ENCODE peak calls at places on chromosomes 12 and 14, in five cellular contexts. One of them, this sample, is unnamed.

GRCh38 chr14:98120831-98121464 is 1151.0 kb downstream of the BCL11B start:
- DNase-seq in GM12878: no peak
- DNase-seq in GM12892: no peak
- DNase-seq in H1: no peak
- DNase-seq in K562: no peak
- DNase-seq in this sample: no peak

GRCh38 chr12:117596968-117597367 is 235.5 kb upstream of the NOS1 start:
- DNase-seq in GM12892: no peak
- DNase-seq in H1: no peak
- DNase-seq in K562: no peak
- DNase-seq in GM12878: no peak
- DNase-seq in this sample: no peak

GRCh38 chr14:52906141-52906601 is 44.7 kb downstream of the FERMT2 start:
- DNase-seq in GM12878: no peak
- DNase-seq in GM12892: no peak
- DNase-seq in K562: no peak
- DNase-seq in H1: no peak
- DNase-seq in this sample: no peak

GRCh38 chr12:52541709-52542108 is 11.2 kb downstream of the KRT71 start:
- DNase-seq in K562: no peak
- DNase-seq in GM12892: no peak
- DNase-seq in H1: no peak
- DNase-seq in GM12878: no peak
- DNase-seq in this sample: no peak

GRCh38 chr12:127145543-127145928 is 1121.4 kb upstream of the TMEM132C start:
- DNase-seq in GM12878: no peak
- DNase-seq in K562: no peak
- DNase-seq in GM12892: no peak
- DNase-seq in H1: no peak
- DNase-seq in this sample: no peak

GRCh38 chr14:68285421-68286179 is 466.0 kb downstream of the RAD51B start:
- DNase-seq in K562: no peak
- DNase-seq in GM12878: peak
- DNase-seq in GM12892: no peak
- DNase-seq in H1: no peak
- DNase-seq in this sample: no peak

GRCh38 chr14:37985826-37986470 is 221.8 kb upstream of the SSTR1 start:
- DNase-seq in GM12878: no peak
- DNase-seq in K562: peak
- DNase-seq in GM12892: no peak
- DNase-seq in H1: no peak
- DNase-seq in this sample: no peak

GRCh38 chr12:45669762-45670161 is 59.7 kb upstream of the ARID2 start:
- DNase-seq in H1: no peak
- DNase-seq in GM12892: no peak
- DNase-seq in GM12878: no peak
- DNase-seq in K562: no peak
- DNase-seq in this sample: no peak

GRCh38 chr12:81077686-81078441 is at the start of gene ACSS3:
- DNase-seq in H1: peak
- DNase-seq in GM12878: no peak
- DNase-seq in K562: no peak
- DNase-seq in GM12892: no peak
- DNase-seq in this sample: no peak

GRCh38 chr12:65665817-65666216 is 158.5 kb upstream of the HMGA2 start:
- DNase-seq in GM12878: no peak
- DNase-seq in K562: no peak
- DNase-seq in H1: no peak
- DNase-seq in GM12892: no peak
- DNase-seq in this sample: no peak

GRCh38 chr14:26596722-26597030 is 1.2 kb downstream of the NOVA1 start:
- DNase-seq in GM12892: no peak
- DNase-seq in GM12878: no peak
- DNase-seq in K562: no peak
- DNase-seq in H1: no peak
- DNase-seq in this sample: no peak

GRCh38 chr14:24366664-24367505 is 1.1 kb upstream of the NFATC4 start:
- DNase-seq in GM12878: peak
- DNase-seq in GM12892: peak
- DNase-seq in K562: peak
- DNase-seq in H1: peak
- DNase-seq in this sample: peak
- TF ChIP-seq POLR2A in GM12878: no peak
- TF ChIP-seq POLR2A in GM12892: no peak
- TF ChIP-seq POLR2A in K562: no peak
- TF ChIP-seq POLR2A in H1: no peak
- TF ChIP-seq POLR2A in this sample: no peak

GRCh38 chr14:85315290-85315689 is 214.7 kb upstream of the FLRT2 start:
- DNase-seq in GM12892: no peak
- DNase-seq in K562: no peak
- DNase-seq in GM12878: no peak
- DNase-seq in H1: no peak
- DNase-seq in this sample: no peak

GRCh38 chr14:85319101-85319500 is 210.8 kb upstream of the FLRT2 start:
- DNase-seq in GM12892: no peak
- DNase-seq in H1: no peak
- DNase-seq in K562: no peak
- DNase-seq in GM12878: no peak
- DNase-seq in this sample: no peak

GRCh38 chr14:85317491-85318021 is 212.4 kb upstream of the FLRT2 start:
- DNase-seq in H1: no peak
- DNase-seq in GM12878: no peak
- DNase-seq in GM12892: no peak
- DNase-seq in K562: no peak
- DNase-seq in this sample: no peak

GRCh38 chr14:85315891-85316290 is 214.1 kb upstream of the FLRT2 start:
- DNase-seq in K562: no peak
- DNase-seq in H1: no peak
- DNase-seq in GM12892: no peak
- DNase-seq in GM12878: no peak
- DNase-seq in this sample: no peak

DNA sequence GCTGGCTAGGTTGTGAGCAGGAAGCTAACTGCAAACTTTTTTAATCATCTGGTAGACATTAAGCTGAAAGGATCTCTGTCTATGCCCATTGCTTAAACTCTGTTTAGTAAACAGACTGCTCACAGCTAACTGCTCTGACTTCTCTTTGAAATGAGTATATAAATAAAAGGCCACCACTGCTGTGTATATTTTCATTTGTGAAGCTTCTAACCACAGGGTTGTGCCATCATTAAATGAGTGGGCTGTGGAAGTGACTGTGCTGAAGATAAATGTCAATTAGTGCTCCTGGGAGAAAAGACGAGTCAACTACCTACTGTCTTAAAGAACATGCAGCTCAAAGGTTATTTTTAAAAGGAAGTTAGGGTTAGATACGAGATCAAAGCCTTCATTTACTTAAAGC is 213.2 kb upstream of the FLRT2 start:
- DNase-seq in GM12892: no peak
- DNase-seq in K562: no peak
- DNase-seq in GM12878: no peak
- DNase-seq in H1: no peak
- DNase-seq in this sample: no peak
- TF ChIP-seq TAF1 in GM12892: no peak
- TF ChIP-seq TAF1 in K562: no peak
- TF ChIP-seq TAF1 in GM12878: no peak
- TF ChIP-seq TAF1 in H1: no peak
- TF ChIP-seq TAF1 in this sample: no peak

DNA sequence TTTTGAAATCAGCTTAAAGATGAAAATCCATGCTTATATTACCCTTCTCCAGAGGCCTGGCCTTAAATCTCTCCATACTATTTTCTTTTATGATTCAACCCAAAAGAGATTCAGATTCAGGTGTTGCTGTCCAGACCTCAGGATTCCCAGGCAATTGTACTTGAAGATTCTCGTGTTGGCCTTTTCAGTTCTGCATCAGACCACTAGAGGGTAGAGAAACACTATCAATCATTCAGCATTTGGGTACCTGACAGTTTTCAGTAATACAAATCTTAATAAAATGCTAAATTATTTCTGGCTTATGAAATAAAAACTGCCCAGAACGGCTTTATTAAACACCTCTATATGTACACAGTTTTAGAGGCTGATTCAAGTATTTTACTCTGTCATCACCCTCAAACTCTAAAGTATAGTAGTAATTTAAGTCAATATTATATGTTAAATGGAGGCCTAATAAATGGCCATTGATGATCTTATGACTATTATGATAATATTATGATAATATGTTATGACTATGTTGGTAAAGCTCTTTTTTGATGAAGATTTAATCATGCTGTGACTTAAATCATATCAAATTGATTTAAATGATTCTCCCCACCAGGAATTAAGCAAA is 301.1 kb downstream of the DUSP6 start:
- DNase-seq in K562: peak
- DNase-seq in GM12892: peak
- DNase-seq in H1: no peak
- DNase-seq in GM12878: no peak
- DNase-seq in this sample: peak
- TF ChIP-seq POLR2A in K562: no peak
- TF ChIP-seq POLR2A in GM12892: no peak
- TF ChIP-seq POLR2A in H1: no peak
- TF ChIP-seq POLR2A in GM12878: no peak
- TF ChIP-seq POLR2A in this sample: no peak

GRCh38 chr12:104695453-104696148 is 238.9 kb downstream of the CHST11 start:
- DNase-seq in GM12878: peak
- DNase-seq in H1: no peak
- DNase-seq in GM12892: no peak
- DNase-seq in K562: no peak
- DNase-seq in this sample: no peak

GRCh38 chr12:104693493-104693892 is 236.7 kb downstream of the CHST11 start:
- DNase-seq in GM12892: no peak
- DNase-seq in K562: no peak
- DNase-seq in GM12878: no peak
- DNase-seq in H1: no peak
- DNase-seq in this sample: no peak

GRCh38 chr12:104694711-104695110 is 238.0 kb downstream of the CHST11 start:
- DNase-seq in K562: no peak
- DNase-seq in GM12878: no peak
- DNase-seq in GM12892: no peak
- DNase-seq in H1: no peak
- DNase-seq in this sample: no peak

GRCh38 chr12:104692335-104693218 is 235.8 kb downstream of the CHST11 start:
- DNase-seq in GM12892: no peak
- DNase-seq in K562: no peak
- DNase-seq in H1: no peak
- DNase-seq in GM12878: peak
- DNase-seq in this sample: no peak

DNA sequence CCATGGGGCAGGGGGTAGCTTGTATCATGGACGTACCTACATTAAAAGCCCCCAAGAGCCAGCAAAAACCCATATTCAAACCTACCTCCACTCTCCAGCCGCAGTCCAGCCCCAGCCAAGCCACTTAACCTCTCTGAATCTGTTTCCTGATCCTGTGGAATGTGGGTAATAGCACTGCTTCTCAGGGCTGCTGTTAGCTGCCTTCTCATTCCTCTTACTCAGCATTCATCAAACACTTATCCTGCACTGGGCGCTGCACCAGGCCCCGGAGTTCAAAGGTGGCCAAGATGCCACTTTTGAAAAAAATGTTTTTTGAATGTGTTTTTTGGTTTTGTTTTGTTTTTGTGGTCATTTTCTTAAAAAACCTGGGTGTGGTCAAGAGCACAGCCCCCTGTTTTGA is 237.4 kb downstream of the CHST11 start:
- DNase-seq in GM12878: no peak
- DNase-seq in K562: no peak
- DNase-seq in H1: no peak
- DNase-seq in GM12892: no peak
- DNase-seq in this sample: no peak
- TF ChIP-seq TAF1 in GM12878: no peak
- TF ChIP-seq TAF1 in K562: no peak
- TF ChIP-seq TAF1 in H1: no peak
- TF ChIP-seq TAF1 in GM12892: no peak
- TF ChIP-seq TAF1 in this sample: no peak

GRCh38 chr12:26317942-26318565 is 122.7 kb downstream of the SSPN start:
- DNase-seq in K562: no peak
- DNase-seq in GM12892: no peak
- DNase-seq in H1: no peak
- DNase-seq in GM12878: no peak
- DNase-seq in this sample: no peak
- TF ChIP-seq POLR2A in K562: no peak
- TF ChIP-seq POLR2A in GM12892: no peak
- TF ChIP-seq POLR2A in H1: no peak
- TF ChIP-seq POLR2A in GM12878: no peak
- TF ChIP-seq POLR2A in this sample: no peak

GRCh38 chr14:35374273-35374681 is 30.3 kb downstream of the NFKBIA start:
- DNase-seq in GM12892: no peak
- DNase-seq in H1: no peak
- DNase-seq in GM12878: no peak
- DNase-seq in K562: no peak
- DNase-seq in this sample: no peak
- TF ChIP-seq TAF1 in GM12892: no peak
- TF ChIP-seq TAF1 in H1: no peak
- TF ChIP-seq TAF1 in GM12878: no peak
- TF ChIP-seq TAF1 in K562: no peak
- TF ChIP-seq TAF1 in this sample: no peak

GRCh38 chr12:42483534-42483857 is 106.0 kb downstream of the PRICKLE1 start:
- DNase-seq in K562: peak
- DNase-seq in GM12878: no peak
- DNase-seq in GM12892: peak
- DNase-seq in H1: peak
- DNase-seq in this sample: peak
- TF ChIP-seq POLR2A in K562: no peak
- TF ChIP-seq POLR2A in GM12878: no peak
- TF ChIP-seq POLR2A in GM12892: no peak
- TF ChIP-seq POLR2A in H1: peak
- TF ChIP-seq POLR2A in this sample: no peak

DNA sequence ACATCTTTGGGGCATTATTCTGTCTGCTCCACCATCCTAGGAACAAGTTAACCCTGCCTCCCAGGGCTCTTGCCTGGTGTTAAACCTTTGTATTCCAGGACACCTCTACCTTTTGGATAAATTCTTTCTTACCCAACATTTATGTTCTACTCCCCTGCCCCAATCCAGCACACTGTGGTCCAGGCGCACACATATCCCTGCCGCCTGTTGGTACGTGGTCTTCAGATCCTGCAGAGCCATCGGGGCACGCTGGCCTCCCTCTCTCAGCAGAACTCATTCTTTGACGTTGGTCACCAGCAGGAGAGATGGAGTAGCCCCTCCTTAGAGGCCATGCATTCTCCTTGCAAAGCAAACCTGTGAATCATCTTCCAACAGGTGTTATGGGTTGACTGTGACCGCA is 5.1 kb upstream of the TMEM179 start:
- DNase-seq in GM12878: no peak
- DNase-seq in GM12892: no peak
- DNase-seq in K562: no peak
- DNase-seq in H1: no peak
- DNase-seq in this sample: no peak
- TF ChIP-seq TAF1 in GM12878: no peak
- TF ChIP-seq TAF1 in GM12892: no peak
- TF ChIP-seq TAF1 in K562: no peak
- TF ChIP-seq TAF1 in H1: no peak
- TF ChIP-seq TAF1 in this sample: no peak